ENCODE peak calls at places on chromosomes 5 and 9, in five cellular contexts. P is endodermal cell; C is naive thymus-derived CD4-positive, alpha-beta T cell; F is aorta; K is small intestine. M is an unnamed sample. For H3K9me3, the result is how much of the 10 kb centered on the place peaks cover.

GRCh38 chr5:151125421-151125820 is 32.2 kb downstream of the ANXA6 start:
- DNase-seq in C (peak), P (no peak), K (no peak), F (no peak), M (no peak)

GRCh38 chr9:7570107-7570720 is 229.4 kb downstream of the DMAC1 start:
- DNase-seq in C (peak), K (peak), P (peak), F (no peak), M (peak)

GRCh38 chr9:125703662-125704061 is 3.3 kb downstream of the MAPKAP1 start:
- DNase-seq in F (no peak), C (no peak), P (no peak), K (no peak), M (no peak)

GRCh38 chr9:83569326-83569725 is 31.1 kb upstream of the FRMD3 start:
- DNase-seq in F (no peak), C (no peak), K (no peak), P (no peak), M (no peak)

GRCh38 chr9:89036383-89036782 is 45.1 kb downstream of the S1PR3 start:
- DNase-seq in F (no peak), P (no peak), K (no peak), C (no peak), M (no peak)

GRCh38 chr9:86405926-86406325 is 51.7 kb upstream of the TUT7 start:
- DNase-seq in C (no peak), P (peak), F (no peak), K (no peak), M (no peak)

GRCh38 chr5:93925321-93925720 is 183.9 kb upstream of the POU5F2 start:
- DNase-seq in C (no peak), F (no peak), K (no peak), P (no peak), M (no peak)

GRCh38 chr5:54743997-54744788 is 226.6 kb downstream of the SNX18 start:
- DNase-seq in F (no peak), P (no peak), K (peak), C (peak), M (peak)

GRCh38 chr5:40654377-40655006 is 25.2 kb upstream of the PTGER4 start:
- DNase-seq in C (no peak), P (no peak), F (no peak), K (no peak), M (no peak)

GRCh38 chr5:74586831-74587230 is 53.7 kb downstream of the ENC1 start:
- DNase-seq in C (no peak), P (no peak), F (no peak), K (no peak), M (no peak)

GRCh38 chr9:132894857-132895846 is 16.5 kb downstream of the SPACA9 start:
- DNase-seq in C (no peak), K (no peak), F (no peak), P (no peak), M (no peak)

GRCh38 chr5:158117467-158118165 is 258.7 kb upstream of the CLINT1 start:
- DNase-seq in F (no peak), P (no peak), K (no peak), C (no peak), M (no peak)

GRCh38 chr5:36369092-36369737 is 67.5 kb upstream of the RANBP3L start:
- DNase-seq in C (no peak), P (no peak), K (no peak), F (no peak), M (no peak)

GRCh38 chr5:132072070-132072469 is 1.5 kb upstream of the CSF2 start:
- DNase-seq in P (no peak), F (no peak), K (no peak), C (no peak), M (no peak)

DNA sequence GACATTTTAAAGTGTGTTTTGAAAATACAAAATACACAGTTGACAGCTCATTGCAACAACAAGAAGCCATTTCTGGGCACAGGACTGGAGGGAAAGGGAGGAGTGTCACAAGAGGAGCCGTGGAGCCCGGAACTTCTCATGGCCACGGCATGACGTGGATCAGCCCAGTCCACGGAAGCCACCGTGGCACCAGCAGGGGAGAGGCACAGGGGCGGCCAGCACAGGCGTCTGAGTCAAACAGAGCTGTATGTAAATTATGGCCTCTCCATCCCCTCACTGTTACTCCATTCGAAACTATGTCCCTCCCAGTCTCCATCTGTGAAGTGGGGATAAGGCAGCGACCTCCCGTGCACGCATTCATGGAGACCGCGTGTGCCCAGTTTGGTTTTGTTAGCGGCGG is 165.6 kb upstream of the IRX2 start:
- DNase-seq in K (no peak), P (no peak), F (no peak), C (no peak), M (no peak)
- H3K9me3 ChIP-seq in K (under half), P (under half), F (under half), C (under half), M (under half)

GRCh38 chr5:180251141-180251540 is 40.7 kb downstream of the MAPK9 start:
- DNase-seq in F (no peak), C (no peak), K (no peak), P (no peak), M (no peak)
- H3K9me3 ChIP-seq in F (under half), C (half or more), K (under half), P (half or more), M (under half)

GRCh38 chr9:76984476-76984875 is 35.0 kb upstream of the FOXB2 start:
- DNase-seq in K (no peak), P (no peak), F (peak), C (no peak), M (no peak)
- H3K9me3 ChIP-seq in K (under half), P (under half), F (under half), C (under half), M (under half)

GRCh38 chr9:63816742-63817621 is 1468.0 kb downstream of the FOXD4L5 start:
- DNase-seq in K (peak), F (peak), P (peak), C (peak), M (peak)

DNA sequence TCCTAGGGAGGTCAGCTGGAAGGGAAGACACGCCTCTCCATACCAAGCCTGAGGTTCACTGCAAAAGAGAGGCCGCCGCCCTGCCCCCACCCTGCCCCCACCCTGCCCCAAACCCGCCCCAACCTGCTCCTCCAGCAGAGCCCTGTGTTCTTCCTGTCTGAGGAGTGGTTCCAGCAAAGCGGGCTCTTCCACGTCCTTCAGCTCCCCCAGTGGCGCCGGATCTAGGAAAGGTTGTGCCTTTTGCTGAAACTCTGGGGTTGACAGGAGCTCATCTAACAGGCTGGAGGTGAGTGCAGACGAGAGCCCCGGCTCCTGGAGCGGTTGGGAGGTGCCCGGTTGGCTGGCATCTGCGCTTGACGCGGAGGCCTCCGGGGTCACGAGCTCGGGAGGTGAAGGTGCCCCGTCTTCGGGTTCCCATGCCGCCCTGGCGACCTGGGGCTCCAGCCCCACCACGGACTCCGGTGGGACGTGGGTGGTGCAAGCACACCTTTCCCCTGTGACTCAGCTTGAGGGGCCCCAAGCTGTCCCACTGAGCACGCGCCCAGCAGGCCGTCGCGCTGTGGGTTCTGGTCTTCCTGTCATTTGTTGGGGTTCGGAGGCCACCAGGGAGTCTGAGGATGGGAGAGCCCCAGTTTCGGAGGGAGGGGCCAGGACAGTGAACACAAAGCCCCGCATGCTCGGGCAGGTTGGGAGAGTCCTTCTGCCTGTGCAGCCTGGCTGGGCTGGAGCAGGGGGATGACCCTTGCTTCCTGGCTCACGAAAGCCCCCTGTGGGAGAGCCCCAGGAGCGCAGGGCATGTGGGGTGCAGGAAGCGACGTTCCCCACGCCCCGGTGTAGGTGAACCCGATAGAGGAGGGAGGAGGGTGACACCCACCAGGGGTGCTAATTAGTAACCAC is 1467.1 kb downstream of the FOXD4L5 start:
- DNase-seq in K (peak), P (peak), F (peak), C (peak), M (peak)
- H3K9me3 ChIP-seq in K (under half), P (under half), F (under half), C (under half), M (under half)

GRCh38 chr9:137354845-137355420 is 52.9 kb upstream of the NRARP start:
- DNase-seq in C (no peak), F (no peak), P (no peak), K (no peak), M (no peak)

GRCh38 chr9:137358126-137358525 is 56.1 kb upstream of the NRARP start:
- DNase-seq in F (no peak), K (no peak), P (no peak), C (no peak), M (no peak)

GRCh38 chr9:137355445-137356365 is 53.6 kb upstream of the NRARP start:
- DNase-seq in K (no peak), F (no peak), P (no peak), C (no peak), M (no peak)

GRCh38 chr9:137359850-137360249 is 57.8 kb upstream of the NRARP start:
- DNase-seq in F (no peak), C (no peak), K (no peak), P (no peak), M (no peak)

GRCh38 chr9:137357166-137357565 is 55.1 kb upstream of the NRARP start:
- DNase-seq in C (no peak), K (no peak), F (no peak), P (no peak), M (no peak)
- H3K9me3 ChIP-seq in C (under half), K (under half), F (under half), P (under half), M (under half)

DNA sequence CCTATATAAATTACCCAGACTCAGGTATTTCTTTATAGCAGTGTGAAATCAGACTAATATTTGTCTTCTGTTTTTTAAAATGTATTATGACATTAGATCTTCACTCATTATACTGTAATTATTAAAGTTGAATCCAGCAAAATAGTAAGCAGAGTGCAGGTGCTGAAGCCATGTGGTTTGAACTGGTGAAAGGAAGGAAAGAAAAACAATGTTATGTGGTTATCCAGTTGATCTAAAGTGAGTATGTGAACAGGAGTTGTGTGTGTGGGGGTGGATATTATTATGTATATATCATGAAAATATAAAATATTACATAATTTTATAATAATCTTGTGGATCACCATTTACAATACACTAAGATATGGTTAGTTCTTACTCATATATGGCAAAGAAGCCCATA is 593.7 kb downstream of the SEMA5A start:
- DNase-seq in F (no peak), P (no peak), C (no peak), K (no peak), M (no peak)
- H3K9me3 ChIP-seq in F (under half), P (under half), C (under half), K (under half), M (under half)

GRCh38 chr5:73442960-73443627 is 5.5 kb downstream of the FOXD1 start:
- DNase-seq in K (no peak), P (no peak), C (no peak), F (no peak), M (no peak)

GRCh38 chr5:73446631-73447233 is 1.8 kb downstream of the FOXD1 start:
- DNase-seq in F (peak), P (peak), C (no peak), K (no peak), M (no peak)

GRCh38 chr5:73445708-73446630 is 2.6 kb downstream of the FOXD1 start:
- DNase-seq in C (no peak), K (no peak), P (no peak), F (no peak), M (no peak)

GRCh38 chr5:73443725-73444498 is 4.7 kb downstream of the FOXD1 start:
- DNase-seq in C (no peak), F (no peak), K (no peak), P (peak), M (no peak)

DNA sequence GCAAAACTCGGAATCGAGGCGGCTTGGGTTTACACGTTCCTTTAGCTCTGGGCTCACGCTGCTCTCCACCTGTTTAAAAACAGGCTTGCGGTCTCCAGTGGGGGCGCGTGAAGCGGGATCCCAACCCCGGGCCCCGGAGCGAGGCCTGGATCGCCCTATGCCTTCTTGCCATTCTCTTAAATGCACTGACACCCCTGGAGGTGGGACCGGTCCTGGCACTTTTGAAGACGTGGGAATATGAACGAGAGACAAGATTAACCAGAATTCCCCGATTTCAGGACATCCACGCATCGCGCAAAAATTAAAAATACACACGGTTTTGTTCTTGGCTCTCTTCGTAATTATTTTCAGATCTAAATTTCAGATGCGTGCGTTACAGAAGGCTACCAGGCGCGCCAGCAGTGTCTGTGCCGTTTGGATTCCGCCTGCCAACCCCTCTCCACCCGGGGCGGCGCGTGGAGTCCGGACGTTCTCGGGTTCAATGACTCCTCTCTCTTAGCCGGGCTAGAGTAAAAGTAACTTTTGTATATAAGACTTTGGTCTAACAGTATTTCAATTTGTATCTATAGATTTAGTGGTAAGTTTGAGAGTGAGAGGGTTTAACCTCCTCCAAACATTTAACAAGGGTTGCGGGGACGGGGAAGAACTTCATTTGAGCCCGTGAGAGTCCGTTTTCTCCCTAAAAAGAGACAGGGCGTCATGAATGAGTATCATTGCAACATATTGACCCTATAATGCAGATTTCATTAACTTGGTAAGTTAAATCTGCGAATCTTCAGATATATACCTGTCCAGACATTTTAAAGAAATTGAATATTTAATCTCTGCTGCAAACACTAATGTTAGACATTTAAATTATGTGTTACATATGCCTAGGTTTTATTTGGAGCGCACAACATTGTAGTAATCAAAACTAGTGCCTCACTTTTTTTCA is 3.8 kb downstream of the FOXD1 start:
- DNase-seq in K (no peak), C (no peak), P (peak), F (no peak), M (no peak)
- H3K9me3 ChIP-seq in K (under half), C (under half), P (under half), F (under half), M (under half)

GRCh38 chr5:180251887-180252286 is 40.0 kb downstream of the MAPK9 start:
- DNase-seq in P (no peak), K (no peak), F (no peak), C (no peak), M (no peak)

GRCh38 chr5:180253036-180253824 is 38.7 kb downstream of the MAPK9 start:
- DNase-seq in F (no peak), K (no peak), C (no peak), P (peak), M (no peak)

DNA sequence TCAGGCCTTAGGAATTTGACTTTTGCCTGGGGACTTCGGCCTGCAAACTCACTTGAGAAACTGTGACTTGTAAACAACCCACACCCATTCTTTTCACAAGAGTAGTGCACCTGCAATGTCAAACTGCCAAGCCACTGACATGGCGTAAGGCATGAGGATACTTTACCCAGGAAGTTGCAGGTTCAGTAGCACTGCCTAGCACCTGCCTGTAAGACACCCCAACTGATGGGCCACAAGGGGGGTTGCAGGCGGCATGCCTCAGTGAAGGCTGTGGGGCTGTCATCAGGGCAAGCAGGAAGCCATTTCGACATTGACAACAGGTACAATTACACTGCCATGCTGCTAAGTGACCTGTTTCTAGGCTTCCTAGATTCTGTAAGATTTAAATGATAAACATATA is 41.3 kb upstream of the RASGEF1C start:
- DNase-seq in C (no peak), F (no peak), K (no peak), P (no peak), M (no peak)
- H3K9me3 ChIP-seq in C (half or more), F (under half), K (under half), P (half or more), M (under half)

DNA sequence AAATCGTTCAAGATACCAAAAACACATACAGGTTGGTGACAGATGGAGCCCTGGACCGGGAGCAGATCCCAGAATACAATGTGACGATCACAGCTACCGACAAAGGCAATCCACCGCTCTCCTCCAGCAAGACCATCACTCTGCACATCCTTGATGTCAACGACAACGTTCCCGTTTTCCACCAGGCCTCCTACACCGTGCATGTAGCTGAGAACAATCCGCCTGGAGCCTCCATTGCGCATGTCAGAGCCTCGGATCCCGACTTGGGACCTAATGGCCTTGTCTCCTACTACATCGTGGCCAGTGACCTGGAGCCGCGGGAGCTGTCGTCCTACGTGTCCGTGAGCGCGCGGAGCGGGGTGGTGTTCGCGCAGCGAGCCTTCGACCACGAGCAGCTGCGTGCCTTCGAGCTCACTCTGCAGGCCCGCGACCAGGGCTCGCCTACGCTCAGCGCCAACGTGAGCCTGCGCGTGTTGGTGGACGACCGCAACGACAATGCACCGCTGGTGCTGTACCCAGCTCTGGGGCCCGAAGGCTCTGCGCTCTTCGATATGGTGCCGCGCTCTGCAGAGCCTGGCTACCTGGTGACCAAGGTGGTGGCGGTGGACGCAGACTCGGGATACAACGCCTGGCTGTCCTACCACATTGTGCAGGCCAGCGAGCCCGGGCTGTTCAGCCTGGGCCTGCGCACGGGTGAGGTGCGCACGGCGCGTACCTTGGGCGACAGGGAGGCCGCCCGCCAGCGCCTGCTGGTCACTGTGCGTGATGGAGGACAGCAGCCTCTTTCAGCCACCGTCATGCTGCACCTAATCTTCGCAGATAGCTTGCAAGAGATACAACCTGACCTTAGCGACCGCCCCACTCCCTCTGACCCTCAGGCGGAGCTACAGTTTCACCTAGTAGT is 1.8 kb downstream of the PCDHGB3 start:
- DNase-seq in K (no peak), F (no peak), C (no peak), P (no peak), M (no peak)
- H3K9me3 ChIP-seq in K (under half), F (under half), C (under half), P (under half), M (under half)

GRCh38 chr9:18896531-18897179 is 136.4 kb downstream of the SAXO1 start:
- DNase-seq in P (peak), C (no peak), K (no peak), F (no peak), M (no peak)
- H3K9me3 ChIP-seq in P (under half), C (under half), K (under half), F (under half), M (under half)

M was measured in T-helper 17 cell.